ENCODE peak calls at places on chromosome 11, in six cellular contexts. U is heart left ventricle; E is T follicular helper cell; J is OCI-M1; D is HCEC 1CT; V is activated gamma-delta T cell treated with anti-CD3 and anti-CD28 coated beads, Interleukin-2, amount 50 U/mL, for 16 hours. K is an unnamed sample.

GRCh38 chr11:117519590-117519989 is 191.9 kb downstream of the CEP164 start:
- DNase-seq in E (no peak), U (no peak), J (no peak), V (no peak), D (no peak), K (no peak)

GRCh38 chr11:10298342-10298741 is 4.3 kb upstream of the SBF2 start:
- DNase-seq in J (peak), U (no peak), E (no peak), D (peak), V (no peak), K (peak)

GRCh38 chr11:70155386-70155785 is 47.7 kb upstream of the FADD start:
- DNase-seq in D (no peak), J (no peak), V (no peak), E (no peak), U (no peak), K (no peak)

GRCh38 chr11:7657306-7658025 is 15.8 kb downstream of the CYB5R2 start:
- DNase-seq in V (no peak), E (no peak), J (peak), D (peak), U (no peak), K (peak)

GRCh38 chr11:46682773-46683752 is 17.4 kb downstream of the ARHGAP1 start:
- DNase-seq in U (no peak), D (no peak), E (no peak), J (no peak), V (no peak), K (no peak)

GRCh38 chr11:2442554-2442953 is 1.8 kb downstream of the TRPM5 start:
- DNase-seq in D (no peak), E (peak), J (peak), V (no peak), U (no peak), K (no peak)

GRCh38 chr11:124900464-124900863 is 2.8 kb upstream of the ROBO4 start:
- DNase-seq in U (no peak), J (no peak), E (no peak), D (peak), V (no peak), K (peak)

GRCh38 chr11:12076840-12077534 is 33.4 kb upstream of the MICAL2 start:
- DNase-seq in D (no peak), V (no peak), U (no peak), E (no peak), J (no peak), K (no peak)

GRCh38 chr11:64268028-64268686 is 16.3 kb downstream of the BAD start:
- DNase-seq in E (no peak), U (peak), J (no peak), V (no peak), D (no peak), K (no peak)

GRCh38 chr11:10899542-10899830 is 41.6 kb upstream of the ZBED5 start:
- DNase-seq in U (peak), V (no peak), E (no peak), D (no peak), J (peak), K (no peak)

GRCh38 chr11:120375076-120375475 is 38.9 kb downstream of the ARHGEF12 start:
- DNase-seq in U (no peak), E (no peak), D (no peak), V (no peak), J (no peak), K (no peak)

GRCh38 chr11:78645226-78646202 is 70.8 kb upstream of the NARS2 start:
- DNase-seq in E (peak), D (peak), J (peak), V (peak), U (peak), K (peak)